ENCODE peak calls at places on chromosomes 5 and 9, in seven cellular contexts. L, P, Y, H, G, T and F are unnamed samples.

GRCh38 chr5:170296036-170296934 is 1.3 kb downstream of the LCP2 start:
- DNase-seq in L (no peak), P (no peak), Y (no peak), H (no peak), G (no peak), T (no peak), F (peak; percentile 76)

GRCh38 chr9:87763286-87763685 is 37.4 kb downstream of the CTSL start:
- DNase-seq in L (no peak), P (no peak), Y (no peak), H (no peak), G (no peak), T (no peak), F (no peak)

GRCh38 chr5:160899735-160900134 is 47.7 kb upstream of the ATP10B start:
- DNase-seq in L (no peak), P (no peak), Y (no peak), H (no peak), G (no peak), T (no peak), F (no peak)

GRCh38 chr5:124644138-124644537 is 102.3 kb downstream of the ZNF608 start:
- DNase-seq in L (no peak), P (peak; percentile 62), Y (no peak), H (peak; percentile 48), G (no peak), T (no peak), F (no peak)

GRCh38 chr9:128902351-128903078 is 18.3 kb upstream of the PHYHD1 start:
- DNase-seq in L (no peak), P (no peak), Y (no peak), H (no peak), G (no peak), T (peak; percentile 42), F (no peak)

GRCh38 chr9:84996049-84996448 is 326.5 kb downstream of the NTRK2 start:
- DNase-seq in L (no peak), P (no peak), Y (no peak), H (no peak), G (no peak), T (no peak), F (no peak)

GRCh38 chr9:92650839-92651621 is 18.9 kb downstream of the IPPK start:
- DNase-seq in L (no peak), P (peak; percentile 74), Y (peak; percentile 57), H (peak; percentile 86), G (no peak), T (no peak), F (no peak)

GRCh38 chr9:114757984-114758383 is 47.9 kb downstream of the TNFSF15 start:
- DNase-seq in L (no peak), P (no peak), Y (no peak), H (no peak), G (no peak), T (no peak), F (no peak)

GRCh38 chr5:55868846-55869245 is 17.7 kb downstream of the IL31RA start:
- DNase-seq in L (peak; percentile 31), P (peak; percentile 99), Y (no peak), H (peak; percentile 97), G (no peak), T (no peak), F (peak; percentile 86)

GRCh38 chr9:77977210-77977611 is 54.4 kb downstream of the GNAQ start:
- DNase-seq in L (peak; percentile 50), P (peak; percentile 79), Y (peak; percentile 66), H (peak; percentile 79), G (peak; percentile 17), T (no peak), F (peak; percentile 53)

GRCh38 chr5:10601246-10602030 is 37.6 kb downstream of the ANKRD33B start:
- DNase-seq in L (peak; percentile 61), P (peak; percentile 97), Y (peak; percentile 90), H (peak; percentile 94), G (peak; percentile 100), T (peak; percentile 12), F (peak; percentile 63)

GRCh38 chr5:81125959-81126358 is 107.2 kb upstream of the CKMT2 start:
- DNase-seq in L (peak; percentile 70), P (peak; percentile 6), Y (no peak), H (no peak), G (peak; percentile 11), T (no peak), F (no peak)

GRCh38 chr5:67202830-67203229 is 6.2 kb upstream of the CD180 start:
- DNase-seq in L (no peak), P (no peak), Y (no peak), H (no peak), G (no peak), T (no peak), F (peak; percentile 61)

GRCh38 chr5:5826911-5827310 is 404.4 kb downstream of the ICE1 start:
- DNase-seq in L (no peak), P (peak; percentile 29), Y (no peak), H (peak; percentile 41), G (no peak), T (no peak), F (no peak)

GRCh38 chr5:40385544-40385943 is 294.2 kb upstream of the PTGER4 start:
- DNase-seq in L (peak; percentile 54), P (peak; percentile 41), Y (no peak), H (peak; percentile 44), G (no peak), T (no peak), F (no peak)

GRCh38 chr5:94674841-94675382 is 56.4 kb downstream of the SLF1 start:
- DNase-seq in L (no peak), P (peak; percentile 26), Y (no peak), H (peak; percentile 39), G (no peak), T (no peak), F (no peak)

GRCh38 chr5:103393131-103393754 is 134.7 kb downstream of the MACIR start:
- DNase-seq in L (no peak), P (peak; percentile 27), Y (peak; percentile 9), H (peak; percentile 67), G (no peak), T (no peak), F (no peak)

GRCh38 chr9:134666801-134667200 is 25.2 kb downstream of the COL5A1 start:
- DNase-seq in L (no peak), P (peak; percentile 85), Y (no peak), H (peak; percentile 81), G (no peak), T (no peak), F (peak; percentile 32)

GRCh38 chr5:175822225-175822624 is 49.2 kb upstream of the CPLX2 start:
- DNase-seq in L (no peak), P (no peak), Y (no peak), H (no peak), G (no peak), T (no peak), F (no peak)

GRCh38 chr5:179607449-179607931 is 16.0 kb downstream of the HNRNPH1 start:
- DNase-seq in L (no peak), P (peak; percentile 47), Y (peak; percentile 63), H (peak; percentile 62), G (no peak), T (no peak), F (no peak)

GRCh38 chr5:142110046-142110531 is 1.5 kb downstream of the NDFIP1 start:
- DNase-seq in L (no peak), P (peak; percentile 58), Y (no peak), H (peak; percentile 67), G (no peak), T (no peak), F (peak; percentile 50)

GRCh38 chr9:83964973-83965349 is 15.1 kb downstream of the HNRNPK start:
- DNase-seq in L (no peak), P (peak; percentile 28), Y (no peak), H (peak; percentile 58), G (no peak), T (no peak), F (no peak)

GRCh38 chr9:20989923-20990341 is 41.5 kb downstream of the HACD4 start:
- DNase-seq in L (peak; percentile 32), P (no peak), Y (peak; percentile 32), H (no peak), G (no peak), T (no peak), F (peak; percentile 72)